ENCODE peak calls at places on chromosomes 3 and 15, in five cellular contexts. A is psoas muscle; O is fibroblast of lung; Z is CD8-positive, alpha-beta memory T cell; H is tibial nerve. M is an unnamed sample.

GRCh38 chr3:187264051-187264450 is 27.5 kb downstream of the MASP1 start:
- DNase-seq in O (peak; percentile 86), A (no peak), Z (no peak), H (no peak), M (no peak)

GRCh38 chr3:119313461-119313860 is 19.3 kb downstream of the ARHGAP31 start:
- DNase-seq in H (no peak), Z (no peak), A (no peak), O (no peak), M (no peak)

GRCh38 chr3:99929409-99930139 is 111.9 kb downstream of the CMSS1 start:
- DNase-seq in A (peak; percentile 65), Z (no peak), O (peak; percentile 91), H (peak; percentile 63), M (no peak)

GRCh38 chr15:58980351-58980939 is 7.0 kb upstream of the RNF111 start:
- DNase-seq in Z (peak; percentile 37), A (no peak), H (no peak), O (peak; percentile 30), M (no peak)

GRCh38 chr3:158737987-158738615 is 5.8 kb upstream of the RARRES1 start:
- DNase-seq in Z (no peak), O (peak; percentile 38), A (no peak), H (no peak), M (no peak)

GRCh38 chr3:81581966-81582599 is 179.4 kb downstream of the GBE1 start:
- DNase-seq in Z (no peak), O (peak; percentile 24), A (no peak), H (no peak), M (no peak)

GRCh38 chr3:171092467-171092911 is 66.0 kb upstream of the SLC2A2 start:
- DNase-seq in Z (no peak), A (no peak), H (no peak), O (peak; percentile 16), M (no peak)

GRCh38 chr3:152595975-152596832 is 238.7 kb upstream of the P2RY1 start:
- DNase-seq in Z (peak; percentile 19), A (peak; percentile 49), O (peak; percentile 91), H (no peak), M (no peak)

GRCh38 chr15:86001200-86001599 is 78.5 kb upstream of the AGBL1 start:
- DNase-seq in O (peak; percentile 71), H (no peak), A (no peak), Z (no peak), M (no peak)

GRCh38 chr15:37872661-37873060 is 61.8 kb upstream of the TMCO5A start:
- DNase-seq in H (no peak), Z (no peak), A (no peak), O (no peak), M (no peak)

GRCh38 chr15:63369766-63370165 is 11.9 kb downstream of the CA12 start:
- DNase-seq in O (peak; percentile 64), Z (no peak), A (no peak), H (no peak), M (no peak)

GRCh38 chr3:197031315-197032285 is 2.0 kb upstream of the MELTF start:
- DNase-seq in O (peak; percentile 98), Z (no peak), H (peak; percentile 73), A (peak; percentile 79), M (peak; percentile 88)

GRCh38 chr15:72230197-72231065 is 559 bp downstream of the PKM start:
- DNase-seq in O (peak; percentile 92), A (peak; percentile 91), H (peak; percentile 77), Z (peak; percentile 47), M (peak; percentile 96)

GRCh38 chr3:97896547-97896946 is 74.7 kb downstream of the CRYBG3 start:
- DNase-seq in H (no peak), O (no peak), A (no peak), Z (no peak), M (no peak)

GRCh38 chr3:69411331-69411730 is 25.4 kb upstream of the FRMD4B start:
- DNase-seq in A (no peak), H (no peak), Z (no peak), O (peak; percentile 70), M (no peak)

GRCh38 chr15:64464271-64465005 is 4.1 kb downstream of the ZNF609 start:
- DNase-seq in Z (no peak), O (peak; percentile 57), A (no peak), H (no peak), M (no peak)

GRCh38 chr15:59595434-59595915 is 16.1 kb upstream of the GCNT3 start:
- DNase-seq in O (no peak), Z (no peak), H (no peak), A (no peak), M (no peak)

GRCh38 chr3:118501152-118501551 is 533.5 kb downstream of the IGSF11 start:
- DNase-seq in H (peak; percentile 23), A (no peak), Z (no peak), O (peak; percentile 16), M (peak; percentile 19)

GRCh38 chr3:160986060-160986459 is 119.1 kb downstream of the B3GALNT1 start:
- DNase-seq in A (no peak), H (no peak), O (peak; percentile 3), Z (no peak), M (no peak)

GRCh38 chr3:13552855-13553652 is 4.1 kb downstream of the FBLN2 start:
- DNase-seq in Z (no peak), O (peak; percentile 39), H (no peak), A (peak; percentile 51), M (no peak)
- H3K4me1 ChIP-seq in Z (no peaks in the 10 kb centered on the region), O (no peaks in the 10 kb centered on the region), H (peaks cover 31% of the 10 kb centered on the region), A (no peaks in the 10 kb centered on the region), M (peaks cover 66% of the 10 kb centered on the region)

GRCh38 chr3:51670711-51671089 is 352 bp upstream of the TEX264 start:
- DNase-seq in O (no peak), A (no peak), Z (no peak), H (no peak), M (no peak)
- H3K27ac ChIP-seq in O (peak overlapping the region; percentile 33), A (peak overlapping the region; percentile 82), Z (peak overlapping the region; percentile 96), H (peak overlapping the region; percentile 94), M (peak overlapping the region; percentile 99)

GRCh38 chr3:46542801-46543201 is 23.3 kb downstream of the LRRC2 start:
- DNase-seq in Z (no peak), A (no peak), H (no peak), O (peak; percentile 8), M (no peak)
- H3K4me1 ChIP-seq in Z (peaks cover 43% of the 10 kb centered on the region), A (peaks cover 32% of the 10 kb centered on the region), H (no peaks in the 10 kb centered on the region), O (no peaks in the 10 kb centered on the region), M (peaks cover 33% of the 10 kb centered on the region)

GRCh38 chr3:11379238-11379823 is 107.1 kb downstream of the ATG7 start:
- DNase-seq in O (peak; percentile 53), Z (peak; percentile 39), A (no peak), H (no peak), M (no peak)

GRCh38 chr3:11380314-11380713 is 108.1 kb downstream of the ATG7 start:
- DNase-seq in A (no peak), Z (no peak), O (peak; percentile 20), H (no peak), M (no peak)

GRCh38 chr3:11382146-11382545 is 109.9 kb downstream of the ATG7 start:
- DNase-seq in Z (no peak), A (no peak), H (no peak), O (no peak), M (no peak)

GRCh38 chr3:11379824-11380281 is 107.7 kb downstream of the ATG7 start:
- DNase-seq in A (no peak), H (no peak), Z (no peak), O (peak; percentile 59), M (no peak)

DNA sequence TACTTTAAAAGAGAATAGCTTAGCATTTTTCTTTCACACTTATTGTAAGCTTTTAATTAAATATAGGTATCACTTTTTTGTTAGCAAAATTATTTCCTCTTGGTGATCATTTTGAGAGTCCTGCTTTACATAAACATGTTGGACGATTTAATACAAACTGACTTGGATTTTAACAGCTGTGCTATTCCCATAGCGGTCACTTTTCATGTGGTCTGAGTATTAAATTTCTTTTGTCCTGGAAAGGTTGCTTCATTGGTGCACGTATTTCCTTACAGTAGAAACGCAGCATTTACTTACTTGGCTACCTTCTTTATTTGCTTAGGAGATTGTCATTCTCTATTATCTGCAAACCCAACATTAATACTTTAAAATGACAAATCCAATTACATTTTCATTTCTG is 109.4 kb downstream of the ATG7 start:
- DNase-seq in A (no peak), O (no peak), Z (no peak), H (no peak), M (no peak)
- H3K27ac ChIP-seq in A (peak overlapping the region; percentile 72), O (no peak overlapping the region), Z (no peak overlapping the region), H (peak overlapping the region; percentile 76), M (no peak overlapping the region)

GRCh38 chr3:141385386-141386079 is 17.2 kb downstream of the ZBTB38 start:
- DNase-seq in H (no peak), O (no peak), A (no peak), Z (no peak), M (no peak)

GRCh38 chr3:141384575-141384974 is 16.3 kb downstream of the ZBTB38 start:
- DNase-seq in A (no peak), H (no peak), Z (no peak), O (no peak), M (no peak)

GRCh38 chr3:141387446-141388030 is 19.2 kb downstream of the ZBTB38 start:
- DNase-seq in A (no peak), O (no peak), Z (no peak), H (no peak), M (no peak)

GRCh38 chr3:141386611-141387110 is 18.4 kb downstream of the ZBTB38 start:
- DNase-seq in O (no peak), A (no peak), Z (no peak), H (no peak), M (no peak)

DNA sequence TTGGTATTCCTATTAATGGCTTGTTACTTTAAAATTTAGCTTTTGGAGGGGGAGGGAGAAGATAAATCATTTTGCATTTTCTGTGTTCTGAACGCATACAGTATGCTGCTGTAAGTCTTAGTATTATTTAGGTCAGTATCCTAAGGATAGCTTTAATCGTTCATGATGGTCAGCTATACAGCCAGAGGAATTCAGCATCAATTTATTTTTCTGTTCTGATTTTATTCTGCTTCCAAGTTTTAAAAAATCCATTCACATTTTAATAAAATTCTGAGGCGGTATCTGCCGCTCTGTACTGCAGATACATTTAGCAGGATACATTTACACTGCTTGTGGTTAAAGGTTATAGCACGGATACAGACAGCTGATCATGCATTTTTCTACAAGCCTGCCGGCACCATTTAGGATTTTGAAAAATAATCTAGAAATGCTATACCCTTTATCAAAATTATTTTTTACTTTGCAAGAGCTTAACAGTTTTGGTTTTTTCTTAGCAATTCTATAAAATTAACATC is 17.8 kb downstream of the ZBTB38 start:
- DNase-seq in O (no peak), A (no peak), H (no peak), Z (no peak), M (no peak)
- H3K4me1 ChIP-seq in O (peaks cover 2% of the 10 kb centered on the region), A (no peaks in the 10 kb centered on the region), H (peaks cover 12% of the 10 kb centered on the region), Z (no peaks in the 10 kb centered on the region), M (peaks cover 6% of the 10 kb centered on the region)

GRCh38 chr15:40108061-40108854 is 421 bp downstream of the BMF start:
- DNase-seq in H (no peak), A (peak; percentile 93), O (peak; percentile 55), Z (peak; percentile 15), M (peak; percentile 86)

GRCh38 chr15:40104865-40105516 is 3.7 kb downstream of the BMF start:
- DNase-seq in O (peak; percentile 69), Z (peak; percentile 62), H (peak; percentile 85), A (peak; percentile 95), M (peak; percentile 91)

GRCh38 chr15:40105517-40106202 is 3.0 kb downstream of the BMF start:
- DNase-seq in H (no peak), A (no peak), O (no peak), Z (no peak), M (no peak)

GRCh38 chr15:40104296-40104864 is 4.3 kb downstream of the BMF start:
- DNase-seq in H (no peak), Z (no peak), A (no peak), O (no peak), M (no peak)

GRCh38 chr15:40106203-40107161 is 2.2 kb downstream of the BMF start:
- DNase-seq in O (no peak), A (peak; percentile 77), Z (no peak), H (peak; percentile 60), M (no peak)
- H3K27ac ChIP-seq in O (no peak overlapping the region), A (peak overlapping the region; percentile 72), Z (peak overlapping the region; percentile 32), H (peak overlapping the region; percentile 92), M (peak overlapping the region; percentile 37)

GRCh38 chr3:172177803-172178316 is 138.5 kb downstream of the FNDC3B start:
- DNase-seq in Z (no peak), A (no peak), H (no peak), O (no peak), M (no peak)
- H3K4me1 ChIP-seq in Z (no peaks in the 10 kb centered on the region), A (peaks cover 38% of the 10 kb centered on the region), H (peaks cover 46% of the 10 kb centered on the region), O (peaks cover 30% of the 10 kb centered on the region), M (peaks cover 77% of the 10 kb centered on the region)